ENCODE peak calls at places on chromosomes 12 and 14, in four cellular contexts. One of them, this sample, is unnamed.

GRCh38 chr12:63301311-63301710 is 150.3 kb upstream of the AVPR1A start:
- DNase-seq in iris pigment epithelial cell: peak
- DNase-seq in HCT116: no peak
- DNase-seq in activated effector memory CD4-positive, alpha-beta T cell treated with Interleukin-2 at 50 U/mL for 16 hours: no peak
- DNase-seq in this sample: no peak

GRCh38 chr14:75307700-75308379 is 29.2 kb downstream of the FOS start:
- DNase-seq in iris pigment epithelial cell: peak
- DNase-seq in HCT116: peak
- DNase-seq in activated effector memory CD4-positive, alpha-beta T cell treated with Interleukin-2 at 50 U/mL for 16 hours: peak
- DNase-seq in this sample: peak

GRCh38 chr12:1660304-1661187 is 30.3 kb upstream of the ADIPOR2 start:
- DNase-seq in iris pigment epithelial cell: no peak
- DNase-seq in HCT116: no peak
- DNase-seq in activated effector memory CD4-positive, alpha-beta T cell treated with Interleukin-2 at 50 U/mL for 16 hours: peak
- DNase-seq in this sample: peak

GRCh38 chr12:44689587-44689986 is 186.5 kb downstream of the NELL2 start:
- DNase-seq in iris pigment epithelial cell: no peak
- DNase-seq in HCT116: no peak
- DNase-seq in activated effector memory CD4-positive, alpha-beta T cell treated with Interleukin-2 at 50 U/mL for 16 hours: no peak
- DNase-seq in this sample: no peak

GRCh38 chr14:51959928-51960327 is 29.4 kb upstream of the RTRAF start:
- DNase-seq in iris pigment epithelial cell: no peak
- DNase-seq in HCT116: no peak
- DNase-seq in activated effector memory CD4-positive, alpha-beta T cell treated with Interleukin-2 at 50 U/mL for 16 hours: no peak
- DNase-seq in this sample: no peak

GRCh38 chr12:13278249-13278787 is 81.8 kb downstream of the EMP1 start:
- DNase-seq in iris pigment epithelial cell: peak
- DNase-seq in HCT116: peak
- DNase-seq in activated effector memory CD4-positive, alpha-beta T cell treated with Interleukin-2 at 50 U/mL for 16 hours: peak
- DNase-seq in this sample: peak

GRCh38 chr14:51147183-51147582 is 52.3 kb upstream of the TRIM9 start:
- DNase-seq in iris pigment epithelial cell: peak
- DNase-seq in HCT116: no peak
- DNase-seq in activated effector memory CD4-positive, alpha-beta T cell treated with Interleukin-2 at 50 U/mL for 16 hours: no peak
- DNase-seq in this sample: peak

GRCh38 chr14:65954915-65955314 is 531.3 kb upstream of the CCDC196 start:
- DNase-seq in iris pigment epithelial cell: no peak
- DNase-seq in HCT116: no peak
- DNase-seq in activated effector memory CD4-positive, alpha-beta T cell treated with Interleukin-2 at 50 U/mL for 16 hours: no peak
- DNase-seq in this sample: no peak

GRCh38 chr14:75240781-75241180 is 37.8 kb upstream of the FOS start:
- DNase-seq in iris pigment epithelial cell: no peak
- DNase-seq in HCT116: no peak
- DNase-seq in activated effector memory CD4-positive, alpha-beta T cell treated with Interleukin-2 at 50 U/mL for 16 hours: no peak
- DNase-seq in this sample: no peak

GRCh38 chr12:120693848-120694247 is 6.9 kb downstream of the MLEC start:
- DNase-seq in iris pigment epithelial cell: no peak
- DNase-seq in HCT116: no peak
- DNase-seq in activated effector memory CD4-positive, alpha-beta T cell treated with Interleukin-2 at 50 U/mL for 16 hours: no peak
- DNase-seq in this sample: no peak

GRCh38 chr14:76715102-76715926 is 46.0 kb upstream of the VASH1 start:
- DNase-seq in iris pigment epithelial cell: peak
- DNase-seq in HCT116: no peak
- DNase-seq in activated effector memory CD4-positive, alpha-beta T cell treated with Interleukin-2 at 50 U/mL for 16 hours: no peak
- DNase-seq in this sample: peak

GRCh38 chr12:7642287-7642686 is 23.4 kb downstream of the APOBEC1 start:
- DNase-seq in iris pigment epithelial cell: no peak
- DNase-seq in HCT116: no peak
- DNase-seq in activated effector memory CD4-positive, alpha-beta T cell treated with Interleukin-2 at 50 U/mL for 16 hours: no peak
- DNase-seq in this sample: no peak

GRCh38 chr12:98483621-98484455 is 31.6 kb upstream of the TMPO start:
- DNase-seq in iris pigment epithelial cell: no peak
- DNase-seq in HCT116: no peak
- DNase-seq in activated effector memory CD4-positive, alpha-beta T cell treated with Interleukin-2 at 50 U/mL for 16 hours: no peak
- DNase-seq in this sample: no peak

GRCh38 chr14:95442633-95443021 is 73.8 kb downstream of the SYNE3 start:
- DNase-seq in iris pigment epithelial cell: peak
- DNase-seq in HCT116: peak
- DNase-seq in activated effector memory CD4-positive, alpha-beta T cell treated with Interleukin-2 at 50 U/mL for 16 hours: peak
- DNase-seq in this sample: peak

GRCh38 chr12:131061041-131061806 is 107.5 kb downstream of the ADGRD1 start:
- DNase-seq in iris pigment epithelial cell: no peak
- DNase-seq in HCT116: no peak
- DNase-seq in activated effector memory CD4-positive, alpha-beta T cell treated with Interleukin-2 at 50 U/mL for 16 hours: no peak
- DNase-seq in this sample: no peak

GRCh38 chr12:103556890-103557667 is 30.0 kb upstream of the STAB2 start:
- DNase-seq in iris pigment epithelial cell: no peak
- DNase-seq in HCT116: no peak
- DNase-seq in activated effector memory CD4-positive, alpha-beta T cell treated with Interleukin-2 at 50 U/mL for 16 hours: no peak
- DNase-seq in this sample: no peak

GRCh38 chr12:42704810-42705401 is 115.4 kb upstream of the PRICKLE1 start:
- DNase-seq in iris pigment epithelial cell: no peak
- DNase-seq in HCT116: no peak
- DNase-seq in activated effector memory CD4-positive, alpha-beta T cell treated with Interleukin-2 at 50 U/mL for 16 hours: no peak
- DNase-seq in this sample: no peak

GRCh38 chr12:95614384-95614982 is 63.2 kb upstream of the USP44 start:
- DNase-seq in iris pigment epithelial cell: no peak
- DNase-seq in HCT116: no peak
- DNase-seq in activated effector memory CD4-positive, alpha-beta T cell treated with Interleukin-2 at 50 U/mL for 16 hours: no peak
- DNase-seq in this sample: no peak

GRCh38 chr14:95068521-95068920 is 88.8 kb downstream of the DICER1 start:
- DNase-seq in iris pigment epithelial cell: no peak
- DNase-seq in HCT116: no peak
- DNase-seq in activated effector memory CD4-positive, alpha-beta T cell treated with Interleukin-2 at 50 U/mL for 16 hours: no peak
- DNase-seq in this sample: no peak

GRCh38 chr12:4107436-4107878 is 166.1 kb upstream of the CCND2 start:
- DNase-seq in iris pigment epithelial cell: peak
- DNase-seq in HCT116: peak
- DNase-seq in activated effector memory CD4-positive, alpha-beta T cell treated with Interleukin-2 at 50 U/mL for 16 hours: peak
- DNase-seq in this sample: peak

GRCh38 chr12:127363392-127363791 is 903.6 kb upstream of the TMEM132C start:
- DNase-seq in iris pigment epithelial cell: peak
- DNase-seq in HCT116: peak
- DNase-seq in activated effector memory CD4-positive, alpha-beta T cell treated with Interleukin-2 at 50 U/mL for 16 hours: no peak
- DNase-seq in this sample: peak

GRCh38 chr14:70888681-70889175 is 18.5 kb upstream of the PCNX1 start:
- DNase-seq in iris pigment epithelial cell: peak
- DNase-seq in HCT116: no peak
- DNase-seq in activated effector memory CD4-positive, alpha-beta T cell treated with Interleukin-2 at 50 U/mL for 16 hours: no peak
- DNase-seq in this sample: peak

GRCh38 chr14:23091294-23092225 is 3.4 kb downstream of the ACIN1 start:
- DNase-seq in iris pigment epithelial cell: no peak
- DNase-seq in HCT116: no peak
- DNase-seq in activated effector memory CD4-positive, alpha-beta T cell treated with Interleukin-2 at 50 U/mL for 16 hours: no peak
- DNase-seq in this sample: no peak

GRCh38 chr14:101821528-101821927 is 60.0 kb downstream of the PPP2R5C start:
- DNase-seq in iris pigment epithelial cell: no peak
- DNase-seq in HCT116: no peak
- DNase-seq in activated effector memory CD4-positive, alpha-beta T cell treated with Interleukin-2 at 50 U/mL for 16 hours: peak
- DNase-seq in this sample: no peak

GRCh38 chr12:130826151-130826801 is 12.8 kb downstream of the STX2 start:
- DNase-seq in iris pigment epithelial cell: peak
- DNase-seq in HCT116: no peak
- DNase-seq in activated effector memory CD4-positive, alpha-beta T cell treated with Interleukin-2 at 50 U/mL for 16 hours: peak
- DNase-seq in this sample: peak

GRCh38 chr14:101120636-101121398 is 217.3 kb upstream of the RTL1 start:
- DNase-seq in iris pigment epithelial cell: no peak
- DNase-seq in HCT116: no peak
- DNase-seq in activated effector memory CD4-positive, alpha-beta T cell treated with Interleukin-2 at 50 U/mL for 16 hours: no peak
- DNase-seq in this sample: no peak

GRCh38 chr12:59874781-59875180 is 279.0 kb downstream of the SLC16A7 start:
- DNase-seq in iris pigment epithelial cell: peak
- DNase-seq in HCT116: no peak
- DNase-seq in activated effector memory CD4-positive, alpha-beta T cell treated with Interleukin-2 at 50 U/mL for 16 hours: no peak
- DNase-seq in this sample: no peak

GRCh38 chr12:712172-712863 is 40.1 kb upstream of the WNK1 start:
- DNase-seq in iris pigment epithelial cell: peak
- DNase-seq in HCT116: no peak
- DNase-seq in activated effector memory CD4-positive, alpha-beta T cell treated with Interleukin-2 at 50 U/mL for 16 hours: no peak
- DNase-seq in this sample: peak

GRCh38 chr12:5480953-5481300 is 49.0 kb downstream of the NTF3 start:
- DNase-seq in iris pigment epithelial cell: no peak
- DNase-seq in HCT116: no peak
- DNase-seq in activated effector memory CD4-positive, alpha-beta T cell treated with Interleukin-2 at 50 U/mL for 16 hours: no peak
- DNase-seq in this sample: no peak

GRCh38 chr12:95784886-95785285 is 5.7 kb downstream of the NTN4 start:
- DNase-seq in iris pigment epithelial cell: no peak
- DNase-seq in HCT116: no peak
- DNase-seq in activated effector memory CD4-positive, alpha-beta T cell treated with Interleukin-2 at 50 U/mL for 16 hours: no peak
- DNase-seq in this sample: peak

GRCh38 chr12:66529934-66530333 is 148.9 kb downstream of the GRIP1 start:
- DNase-seq in iris pigment epithelial cell: no peak
- DNase-seq in HCT116: no peak
- DNase-seq in activated effector memory CD4-positive, alpha-beta T cell treated with Interleukin-2 at 50 U/mL for 16 hours: no peak
- DNase-seq in this sample: no peak

This sample was measured in cardiac fibroblast.